ENCODE peak calls at places on chromosomes 3 and 15, in ten cellular contexts. H, O, G, W, B, Z, L, P, R and K are unnamed samples.
A peak's percentile ranks its signal among the peaks of the same experiment; 100 is the strongest.

GRCh38 chr3:66816110-66816761 is 181.9 kb upstream of the KBTBD8 start:
- DNase-seq in H (peak; percentile 77), O (no peak), G (peak; percentile 46), W (peak; percentile 81), B (peak; percentile 86), Z (no peak), L (no peak), P (no peak), R (no peak), K (peak; percentile 24)

GRCh38 chr3:15331606-15332404 is 581 bp downstream of the SH3BP5 start:
- DNase-seq in H (no peak), O (peak; percentile 33), G (peak; percentile 77), W (peak; percentile 52), B (peak; percentile 52), Z (peak; percentile 37), L (peak; percentile 63), P (peak; percentile 78), R (no peak), K (no peak)

GRCh38 chr15:98649996-98650870 is 1.9 kb downstream of the IGF1R start:
- DNase-seq in H (peak; percentile 36), O (peak; percentile 54), G (peak; percentile 56), W (no peak), B (peak; percentile 26), Z (peak; percentile 46), L (peak; percentile 66), P (peak; percentile 76), R (no peak), K (no peak)

GRCh38 chr3:10392906-10393461 is 72.1 kb upstream of the SEC13 start:
- DNase-seq in H (no peak), O (no peak), G (no peak), W (no peak), B (no peak), Z (no peak), L (no peak), P (no peak), R (no peak), K (no peak)

GRCh38 chr3:197501496-197501878 is 54.3 kb downstream of the BDH1 start:
- DNase-seq in H (peak; percentile 55), O (no peak), G (no peak), W (peak; percentile 49), B (peak; percentile 56), Z (no peak), L (no peak), P (no peak), R (no peak), K (no peak)

GRCh38 chr3:107394502-107394901 is 17.3 kb downstream of the CCDC54 start:
- DNase-seq in H (no peak), O (no peak), G (no peak), W (no peak), B (no peak), Z (no peak), L (no peak), P (no peak), R (no peak), K (no peak)

GRCh38 chr3:95154775-95155174 is 1091.9 kb downstream of the NSUN3 start:
- DNase-seq in H (peak; percentile 10), O (no peak), G (no peak), W (no peak), B (peak; percentile 26), Z (no peak), L (no peak), P (no peak), R (no peak), K (no peak)

GRCh38 chr3:195450731-195451229 is 8.0 kb upstream of the ACAP2 start:
- DNase-seq in H (peak; percentile 97), O (no peak), G (no peak), W (no peak), B (peak; percentile 97), Z (no peak), L (no peak), P (peak; percentile 64), R (no peak), K (peak; percentile 74)

GRCh38 chr15:80619677-80620076 is 75.4 kb upstream of the ABHD17C start:
- DNase-seq in H (peak; percentile 56), O (no peak), G (no peak), W (no peak), B (peak; percentile 73), Z (no peak), L (no peak), P (no peak), R (no peak), K (no peak)

GRCh38 chr15:42033214-42033873 is 12.5 kb upstream of the PLA2G4E start:
- DNase-seq in H (no peak), O (no peak), G (no peak), W (no peak), B (no peak), Z (no peak), L (no peak), P (no peak), R (no peak), K (no peak)

GRCh38 chr15:42027521-42027920 is 6.7 kb upstream of the PLA2G4E start:
- DNase-seq in H (no peak), O (no peak), G (no peak), W (no peak), B (no peak), Z (no peak), L (no peak), P (peak; percentile 21), R (no peak), K (no peak)

GRCh38 chr15:42032376-42033213 is 11.8 kb upstream of the PLA2G4E start:
- DNase-seq in H (no peak), O (no peak), G (no peak), W (no peak), B (no peak), Z (no peak), L (no peak), P (no peak), R (no peak), K (no peak)

GRCh38 chr15:42034628-42035177 is 13.9 kb upstream of the PLA2G4E start:
- DNase-seq in H (no peak), O (no peak), G (no peak), W (peak; percentile 2), B (no peak), Z (no peak), L (no peak), P (no peak), R (no peak), K (no peak)

DNA sequence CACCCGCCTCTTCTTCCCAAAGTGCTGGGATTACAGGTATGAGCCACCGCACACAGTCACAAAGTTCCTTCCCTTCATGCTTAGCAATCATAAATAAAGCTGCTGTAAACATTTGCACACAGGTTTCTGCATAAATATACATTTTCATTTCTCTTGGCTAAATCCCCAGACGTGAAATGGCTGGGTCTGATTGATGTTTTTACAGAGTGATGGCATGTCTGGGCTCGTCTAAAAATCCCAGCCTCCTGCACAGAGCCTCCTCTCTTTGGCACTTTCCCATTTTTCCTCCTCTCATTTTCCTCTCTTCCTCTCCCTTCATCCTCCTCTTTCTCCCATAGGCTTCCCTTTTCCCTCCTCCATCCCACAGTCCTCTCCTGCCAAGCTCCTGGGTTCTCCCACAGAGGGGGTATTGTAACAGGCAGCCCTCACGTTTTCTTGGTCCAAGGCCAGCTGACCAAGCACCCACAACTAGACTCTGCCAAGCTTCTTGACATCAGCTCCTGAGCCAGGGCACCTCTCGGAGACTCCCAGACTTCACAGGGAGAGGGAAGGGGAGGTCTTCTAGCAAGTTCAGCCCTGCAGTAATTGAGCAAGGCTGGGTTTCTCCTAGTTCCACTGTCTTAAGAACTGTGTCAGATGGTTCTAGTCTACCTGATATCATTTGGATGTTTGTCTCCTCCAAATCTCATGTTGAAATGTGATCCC is 10.5 kb upstream of the PLA2G4E start:
- DNase-seq in H (peak; percentile 6), O (no peak), G (no peak), W (no peak), B (no peak), Z (no peak), L (no peak), P (no peak), R (no peak), K (no peak)
- H3K4me3 ChIP-seq in H (no peak overlapping the region), O (no peak overlapping the region), G (no peak overlapping the region), W (no peak overlapping the region), B (no peak overlapping the region), Z (no peak overlapping the region), L (no peak overlapping the region), P (no peak overlapping the region), R (no peak overlapping the region), K (no peak overlapping the region)

DNA sequence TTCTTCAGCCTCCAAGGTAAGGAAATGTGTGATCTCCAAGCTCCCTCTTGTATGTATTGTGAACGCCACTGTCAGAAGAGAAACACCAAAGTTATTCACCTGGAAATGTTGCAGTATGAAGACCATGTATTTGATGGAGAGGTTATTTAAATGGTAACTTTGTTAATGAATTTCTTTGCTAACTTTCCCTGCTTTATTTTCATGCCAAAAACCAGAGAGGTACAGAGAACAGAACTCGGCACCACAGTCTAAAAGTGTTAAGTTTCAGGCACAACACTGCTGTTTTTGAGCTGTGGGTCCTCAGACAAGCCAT is 73.1 kb upstream of the TNFSF10 start:
- DNase-seq in H (no peak), O (no peak), G (no peak), W (no peak), B (no peak), Z (no peak), L (no peak), P (no peak), R (no peak), K (no peak)
- TF ChIP-seq CTCF in H (no peak), O (peak; percentile 22), G (no peak), W (peak; percentile 32), B (no peak), Z (no peak), L (no peak), P (no peak), R (peak; percentile 28), K (no peak)

GRCh38 chr15:51160484-51160883 is 65.8 kb upstream of the TNFAIP8L3 start:
- DNase-seq in H (no peak), O (no peak), G (no peak), W (no peak), B (no peak), Z (no peak), L (no peak), P (no peak), R (no peak), K (no peak)

GRCh38 chr15:51163843-51164242 is 69.1 kb upstream of the TNFAIP8L3 start:
- DNase-seq in H (no peak), O (no peak), G (no peak), W (no peak), B (no peak), Z (no peak), L (no peak), P (no peak), R (no peak), K (no peak)

GRCh38 chr15:51168700-51169099 is 74.0 kb upstream of the TNFAIP8L3 start:
- DNase-seq in H (no peak), O (no peak), G (no peak), W (no peak), B (no peak), Z (no peak), L (no peak), P (no peak), R (no peak), K (no peak)

GRCh38 chr15:51161491-51162260 is 67.0 kb upstream of the TNFAIP8L3 start:
- DNase-seq in H (no peak), O (no peak), G (no peak), W (no peak), B (no peak), Z (no peak), L (no peak), P (no peak), R (no peak), K (peak; percentile 5)

GRCh38 chr15:51162865-51163762 is 68.4 kb upstream of the TNFAIP8L3 start:
- DNase-seq in H (peak; percentile 81), O (peak; percentile 65), G (peak; percentile 84), W (peak; percentile 57), B (peak; percentile 86), Z (peak; percentile 68), L (peak; percentile 61), P (no peak), R (peak; percentile 61), K (peak; percentile 41)
- H3K4me3 ChIP-seq in H (peak overlapping the region; percentile 28), O (peak overlapping the region; percentile 47), G (peak overlapping the region; percentile 33), W (no peak overlapping the region), B (peak overlapping the region; percentile 47), Z (peak overlapping the region; percentile 23), L (peak overlapping the region; percentile 9), P (peak overlapping the region; percentile 15), R (no peak overlapping the region), K (peak overlapping the region; percentile 4)

GRCh38 chr15:46293550-46293949 is 658.7 kb downstream of the SQOR start:
- DNase-seq in H (no peak), O (no peak), G (no peak), W (no peak), B (no peak), Z (no peak), L (no peak), P (no peak), R (no peak), K (no peak)
- TF ChIP-seq CTCF in H (no peak), O (no peak), G (no peak), W (no peak), B (no peak), Z (no peak), L (no peak), P (no peak), R (no peak), K (no peak)